ENCODE peak calls at places on chromosomes 13 and 19, in six cellular contexts. L, V, S, M, P and J are unnamed samples.

GRCh38 chr13:34931572-34931971 is 10.5 kb upstream of the NBEA start:
- DNase-seq in V (peak), P (no peak), M (peak), L (no peak), S (no peak), J (peak)

GRCh38 chr19:4066682-4067395 is at the start of gene ZBTB7A:
- DNase-seq in L (peak), M (peak), V (peak), S (no peak), P (peak), J (peak)

GRCh38 chr19:50047686-50048085 is 21.9 kb downstream of the ZNF473 start:
- DNase-seq in L (no peak), S (no peak), M (no peak), V (no peak), P (peak), J (no peak)

GRCh38 chr19:19464339-19465098 is 50.8 kb downstream of the TSSK6 start:
- DNase-seq in M (no peak), S (no peak), P (peak), V (no peak), L (peak), J (no peak)

GRCh38 chr13:59681630-59682311 is 482.0 kb downstream of the DIAPH3 start:
- DNase-seq in P (peak), M (no peak), L (no peak), V (no peak), S (no peak), J (no peak)

GRCh38 chr19:55355213-55355821 is 798 bp upstream of the COX6B2 start:
- DNase-seq in P (no peak), L (no peak), M (no peak), V (no peak), S (no peak), J (peak)

GRCh38 chr19:1068111-1069001 is 1.4 kb downstream of the ARHGAP45 start:
- DNase-seq in M (no peak), L (no peak), V (no peak), S (no peak), P (no peak), J (no peak)

GRCh38 chr13:38228322-38228721 is 121.3 kb upstream of the UFM1 start:
- DNase-seq in L (no peak), V (no peak), P (no peak), M (no peak), S (no peak), J (no peak)

GRCh38 chr13:26213345-26213744 is 8.8 kb downstream of the RNF6 start:
- DNase-seq in L (no peak), P (no peak), M (no peak), V (no peak), S (no peak), J (no peak)

GRCh38 chr19:23992348-23992747 is 77.7 kb downstream of the ZNF726 start:
- DNase-seq in P (no peak), L (no peak), M (no peak), V (no peak), S (no peak), J (no peak)

GRCh38 chr13:20943519-20944012 is 41.0 kb upstream of the XPO4 start:
- DNase-seq in P (peak), M (peak), S (peak), V (peak), L (peak), J (peak)

GRCh38 chr19:4108767-4109625 is 14.9 kb downstream of the MAP2K2 start:
- DNase-seq in L (no peak), M (no peak), P (no peak), V (no peak), S (no peak), J (no peak)

GRCh38 chr19:12695090-12695489 is 1.3 kb downstream of the FBXW9 start:
- DNase-seq in M (no peak), L (no peak), S (no peak), P (no peak), V (no peak), J (no peak)

GRCh38 chr13:36882829-36883390 is 37.1 kb downstream of the SMAD9 start:
- DNase-seq in P (no peak), V (no peak), M (peak), S (no peak), L (no peak), J (no peak)

GRCh38 chr13:20149762-20150161 is 11.1 kb downstream of the GJA3 start:
- DNase-seq in S (no peak), L (no peak), P (no peak), M (no peak), V (no peak), J (no peak)

GRCh38 chr19:13835791-13836723 is 40.8 kb downstream of the ZSWIM4 start:
- DNase-seq in L (no peak), P (no peak), M (no peak), V (no peak), S (no peak), J (no peak)

GRCh38 chr13:22120646-22121045 is 449.8 kb downstream of the FGF9 start:
- DNase-seq in V (no peak), L (no peak), S (no peak), M (no peak), P (no peak), J (no peak)

GRCh38 chr19:51800849-51801244 is 5.9 kb downstream of the FPR3 start:
- DNase-seq in P (no peak), V (no peak), L (no peak), S (no peak), M (no peak), J (no peak)

GRCh38 chr13:20823071-20823470 is 49.3 kb upstream of the EEF1AKMT1 start:
- DNase-seq in V (no peak), P (peak), L (no peak), M (no peak), S (no peak), J (no peak)

GRCh38 chr19:2478756-2479555 is 3.0 kb downstream of the GADD45B start:
- DNase-seq in P (peak), M (no peak), S (no peak), L (peak), V (no peak), J (peak)

GRCh38 chr19:33376423-33376822 is 2.9 kb downstream of the CEBPG start:
- DNase-seq in S (peak), L (peak), M (peak), V (peak), P (peak), J (peak)

GRCh38 chr13:99357149-99357596 is 50.0 kb upstream of the GPR183 start:
- DNase-seq in L (no peak), P (peak), V (no peak), M (no peak), S (no peak), J (peak)

GRCh38 chr19:1001538-1002166 is 1.4 kb downstream of the GRIN3B start:
- DNase-seq in P (no peak), L (peak), V (no peak), M (no peak), S (no peak), J (peak)

GRCh38 chr19:10896851-10897526 is 25.6 kb downstream of the CARM1 start:
- DNase-seq in P (no peak), L (no peak), V (no peak), M (peak), S (no peak), J (peak)

GRCh38 chr13:42041017-42041683 is 7.3 kb upstream of the DGKH start:
- DNase-seq in S (no peak), L (peak), M (no peak), V (peak), P (peak), J (peak)

GRCh38 chr13:99916366-99917103 is 55.0 kb downstream of the ZIC5 start:
- DNase-seq in V (peak), S (no peak), P (peak), M (peak), L (peak), J (peak)

GRCh38 chr19:23823952-23824389 is 65.3 kb upstream of the ZNF681 start:
- DNase-seq in M (peak), S (no peak), L (no peak), P (peak), V (no peak), J (peak)

GRCh38 chr19:32642771-32643170 is 32.2 kb downstream of the ANKRD27 start:
- DNase-seq in V (no peak), M (no peak), S (no peak), L (no peak), P (no peak), J (no peak)

GRCh38 chr13:76832258-76832988 is 53.8 kb downstream of the KCTD12 start:
- DNase-seq in S (no peak), V (no peak), M (no peak), P (no peak), L (peak), J (no peak)

GRCh38 chr13:109871018-109871370 is 84.6 kb upstream of the IRS2 start:
- DNase-seq in L (no peak), S (no peak), P (peak), M (no peak), V (no peak), J (peak)

GRCh38 chr13:20118268-20119140 is 42.3 kb downstream of the GJA3 start:
- DNase-seq in M (no peak), V (no peak), P (peak), L (peak), S (no peak), J (peak)

GRCh38 chr13:51935326-51936171 is 73.8 kb downstream of the CCDC70 start:
- DNase-seq in P (no peak), M (no peak), S (no peak), V (peak), L (peak), J (peak)

GRCh38 chr19:1453525-1454371 is 3.8 kb downstream of the APC2 start:
- DNase-seq in S (no peak), P (no peak), V (no peak), L (no peak), M (no peak), J (peak)

GRCh38 chr19:29255006-29255405 is 42.1 kb upstream of the UQCRFS1 start:
- DNase-seq in L (no peak), V (no peak), M (no peak), P (no peak), S (no peak), J (no peak)

GRCh38 chr19:35868172-35868822 is at the start of gene APLP1:
- DNase-seq in L (peak), P (no peak), V (no peak), S (no peak), M (peak), J (peak)

GRCh38 chr13:72565893-72566292 is 161.5 kb downstream of the MZT1 start:
- DNase-seq in L (peak), M (peak), V (peak), P (peak), S (no peak), J (peak)

GRCh38 chr13:72562686-72563085 is 164.7 kb downstream of the MZT1 start:
- DNase-seq in P (no peak), M (no peak), L (no peak), S (no peak), V (no peak), J (no peak)

GRCh38 chr13:72561791-72562190 is 165.6 kb downstream of the MZT1 start:
- DNase-seq in S (no peak), M (no peak), P (no peak), V (no peak), L (no peak), J (no peak)

GRCh38 chr13:72570019-72570418 is 157.4 kb downstream of the MZT1 start:
- DNase-seq in M (no peak), S (no peak), V (no peak), L (no peak), P (no peak), J (no peak)

DNA sequence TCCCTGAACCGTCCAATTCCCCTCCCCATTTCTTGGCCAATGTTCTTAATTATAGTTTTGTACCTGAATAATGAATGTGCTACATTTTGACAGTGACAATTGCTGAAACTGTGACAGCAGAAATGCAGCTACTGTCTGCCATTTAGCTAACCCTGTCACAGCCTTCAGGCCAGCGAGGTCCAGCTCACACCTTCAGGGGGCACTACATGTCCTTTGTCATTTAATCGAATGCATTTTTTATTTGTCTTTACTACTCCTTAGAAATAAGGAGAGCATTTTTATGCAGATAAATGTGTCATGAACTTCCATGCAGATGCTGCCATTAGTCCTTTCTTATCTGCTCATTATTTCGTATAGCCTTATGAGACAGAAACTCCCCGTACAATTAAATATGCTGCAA is 159.9 kb downstream of the MZT1 start:
- DNase-seq in V (no peak), P (no peak), M (no peak), L (no peak), S (no peak), J (no peak)
- TF ChIP-seq CTCF in V (no peak), P (no peak), M (no peak), L (no peak), S (no peak), J (peak)

DNA sequence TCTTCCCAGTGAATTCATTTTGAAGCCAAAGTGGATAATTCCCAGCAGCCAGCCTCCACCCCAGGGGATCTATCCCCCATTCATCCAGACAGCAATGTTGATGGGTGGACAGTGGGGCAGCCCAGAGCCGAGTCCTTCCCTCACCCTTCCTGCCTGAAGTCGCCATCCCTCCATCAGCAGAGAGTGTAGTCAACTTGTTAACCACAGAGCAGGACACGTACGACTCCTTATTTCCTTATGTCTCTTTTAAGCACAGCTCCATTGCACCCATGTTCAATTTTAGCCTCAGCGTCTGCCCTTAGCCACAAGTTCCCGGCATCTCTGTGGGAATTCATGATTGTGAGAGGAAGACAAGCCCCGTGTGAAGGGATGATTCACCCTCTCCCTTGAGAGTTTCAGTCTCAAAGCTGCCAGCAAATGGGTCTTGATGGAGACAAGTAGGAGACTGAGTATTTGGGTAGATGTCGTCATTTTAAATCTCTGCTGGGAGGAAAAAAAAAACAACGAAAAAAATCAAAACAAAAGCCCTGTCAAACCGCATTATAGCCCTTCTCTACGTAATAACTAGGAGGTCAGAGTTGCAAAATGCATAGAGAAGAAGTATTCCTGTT is 58.3 kb upstream of the MEDAG start:
- DNase-seq in M (no peak), L (peak), V (no peak), S (no peak), P (peak), J (no peak)
- H2AFZ ChIP-seq in M (no peak), L (no peak), V (no peak), S (no peak), P (peak), J (no peak)

DNA sequence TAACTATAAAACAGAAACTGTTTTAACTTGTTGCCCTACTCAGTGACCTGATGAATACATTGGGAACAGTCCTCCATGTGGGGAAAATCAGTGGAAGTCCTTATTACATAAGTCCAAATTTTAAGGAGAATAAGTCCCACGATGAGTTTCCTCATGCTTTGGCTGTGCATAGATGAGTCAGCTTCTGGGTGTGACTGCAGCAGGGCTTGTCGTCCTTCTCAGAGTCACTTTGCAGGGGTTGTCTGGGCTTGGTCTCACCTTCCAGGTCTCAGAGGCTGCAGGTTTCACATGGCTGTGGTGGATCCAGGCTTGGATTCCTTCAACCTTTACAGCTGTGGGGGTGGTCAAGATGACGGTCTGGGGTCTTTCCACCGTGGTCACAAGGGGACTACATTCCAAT is 85.6 kb downstream of the SLC25A15 start:
- DNase-seq in S (no peak), M (no peak), L (no peak), V (no peak), P (no peak), J (no peak)
- H3K27ac ChIP-seq in S (no peak), M (no peak), L (no peak), V (no peak), P (no peak), J (no peak)

DNA sequence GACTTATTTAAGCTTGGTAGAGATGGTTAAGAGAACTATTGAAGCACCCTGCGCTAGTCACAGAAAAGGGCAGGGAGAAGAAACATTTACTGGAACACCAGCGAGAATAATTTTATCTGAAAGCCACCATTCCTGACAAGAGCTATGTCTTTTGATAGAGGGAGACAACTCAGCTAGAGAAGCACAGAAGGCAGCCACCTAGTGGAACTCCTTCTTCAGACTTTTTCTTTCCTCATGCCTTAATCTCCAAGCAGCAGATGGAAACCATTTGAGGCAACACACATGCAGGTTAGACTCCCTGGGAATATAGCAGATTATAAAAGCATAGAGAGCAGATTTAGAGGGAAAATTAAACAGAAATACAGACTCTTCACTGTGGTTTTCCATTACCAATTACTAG is 813.4 kb downstream of the SLITRK6 start:
- DNase-seq in P (no peak), S (no peak), L (no peak), V (no peak), M (no peak), J (no peak)
- TF ChIP-seq CTCF in P (no peak), S (no peak), L (no peak), V (no peak), M (no peak), J (no peak)

GRCh38 chr19:48510421-48511268 is 990 bp downstream of the LMTK3 start:
- DNase-seq in P (peak), S (no peak), V (no peak), M (no peak), L (peak), J (peak)

GRCh38 chr19:48509467-48510194 is 2.0 kb downstream of the LMTK3 start:
- DNase-seq in P (no peak), M (no peak), S (no peak), L (no peak), V (no peak), J (no peak)

GRCh38 chr19:48512504-48513288 is 1.1 kb upstream of the LMTK3 start:
- DNase-seq in S (no peak), M (no peak), V (no peak), P (no peak), L (no peak), J (no peak)

GRCh38 chr19:48511800-48512503 is at the start of gene LMTK3:
- DNase-seq in L (no peak), V (no peak), P (peak), M (no peak), S (no peak), J (peak)

GRCh38 chr19:48511321-48511731 is 309 bp downstream of the LMTK3 start:
- DNase-seq in P (no peak), M (no peak), L (no peak), S (no peak), V (no peak), J (no peak)
- H2AFZ ChIP-seq in P (no peak), M (no peak), L (peak), S (no peak), V (no peak), J (peak)

DNA sequence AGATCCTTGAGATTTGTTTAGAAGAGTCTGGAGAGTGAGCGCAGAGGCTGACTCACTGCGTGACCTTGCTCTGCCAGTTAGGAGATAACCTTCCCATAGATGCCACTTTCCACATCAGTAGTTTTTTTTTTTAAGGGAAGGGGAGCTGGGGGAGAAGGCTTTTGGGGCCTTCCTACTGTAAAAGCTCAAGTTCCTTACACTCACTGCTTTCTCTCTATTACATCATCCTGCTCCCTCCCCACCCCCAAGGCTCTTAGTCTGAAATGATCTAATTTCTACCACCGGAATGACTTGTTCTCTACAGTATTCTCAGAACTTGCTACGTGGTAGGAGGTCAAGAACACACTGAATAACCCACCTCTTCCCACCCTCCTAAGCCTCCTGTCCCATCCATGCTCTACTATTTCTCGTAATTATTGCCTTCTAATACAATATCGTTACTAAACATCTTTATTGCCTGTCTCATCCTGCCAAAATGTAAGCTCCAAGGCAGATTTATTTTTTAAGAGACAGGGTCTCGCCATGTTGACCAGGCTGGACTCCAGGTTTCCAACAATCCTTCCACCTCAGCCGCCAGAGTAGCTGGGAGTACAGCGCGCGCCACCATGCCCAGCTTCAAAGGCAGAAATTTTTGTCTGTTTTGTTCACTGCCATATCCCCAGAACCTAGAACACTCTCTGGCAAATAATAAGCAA is 1.2 kb downstream of the LONP1 start:
- DNase-seq in P (peak), L (peak), M (peak), V (peak), S (peak), J (peak)
- H3K27ac ChIP-seq in P (peak), L (peak), M (peak), V (peak), S (peak), J (peak)

GRCh38 chr13:53151692-53152421 is 123.2 kb downstream of the OLFM4 start:
- DNase-seq in P (peak), M (peak), L (peak), S (peak), V (peak), J (no peak)
- TF ChIP-seq CTCF in P (peak), M (peak), L (peak), S (peak), V (peak), J (peak)

GRCh38 chr13:111116830-111117229 is 1.7 kb downstream of the ARHGEF7 start:
- DNase-seq in M (no peak), P (peak), S (no peak), V (no peak), L (no peak), J (no peak)
- H2AFZ ChIP-seq in M (no peak), P (no peak), S (no peak), V (no peak), L (no peak), J (no peak)